ENCODE peak calls at places on chromosomes 5 and 9, in six cellular contexts. V, M, W, B, U and D are unnamed samples.

GRCh38 chr5:11007251-11007650 is 246.2 kb upstream of the DAP start:
- DNase-seq in U (no peak), M (no peak), B (no peak), W (no peak), V (no peak), D (no peak)

GRCh38 chr5:100577506-100577905 is 42.3 kb downstream of the FAM174A start:
- DNase-seq in M (no peak), B (no peak), V (no peak), W (no peak), U (no peak), D (no peak)

GRCh38 chr5:126499742-126500396 is 76.7 kb downstream of the GRAMD2B start:
- DNase-seq in M (peak), U (no peak), B (peak), W (peak), V (peak), D (peak)

GRCh38 chr5:113195197-113195715 is 218.7 kb downstream of the DCP2 start:
- DNase-seq in B (no peak), M (no peak), U (no peak), W (no peak), V (no peak), D (no peak)

GRCh38 chr5:162888268-162888667 is 549.1 kb upstream of the CCNG1 start:
- DNase-seq in V (no peak), M (no peak), B (no peak), U (no peak), W (no peak), D (no peak)

GRCh38 chr5:60779431-60779830 is 64.6 kb downstream of the ELOVL7 start:
- DNase-seq in B (no peak), V (no peak), M (no peak), U (no peak), W (peak), D (no peak)

GRCh38 chr5:43115968-43116367 is 4.7 kb upstream of the ZNF131 start:
- DNase-seq in U (no peak), W (no peak), V (no peak), M (no peak), B (no peak), D (no peak)

GRCh38 chr5:115262405-115263247 is at the start of gene PGGT1B:
- DNase-seq in W (peak), V (peak), B (peak), U (peak), M (peak), D (peak)

GRCh38 chr9:78954286-78954685 is 617.5 kb upstream of the TLE4 start:
- DNase-seq in B (no peak), M (no peak), U (no peak), W (no peak), V (no peak), D (no peak)

GRCh38 chr9:86843182-86843581 is 104.1 kb downstream of the GAS1 start:
- DNase-seq in U (no peak), M (no peak), V (no peak), B (no peak), W (no peak), D (no peak)

GRCh38 chr9:121860744-121861143 is 209.3 kb downstream of the DAB2IP start:
- DNase-seq in V (no peak), B (no peak), M (no peak), U (no peak), W (peak), D (no peak)

GRCh38 chr9:124894741-124895170 is 32.8 kb downstream of the ARPC5L start:
- DNase-seq in B (peak), V (no peak), U (peak), M (no peak), W (peak), D (no peak)

GRCh38 chr5:54443264-54443663 is 12.2 kb upstream of the HSPB3 start:
- DNase-seq in B (peak), V (no peak), W (peak), M (peak), U (no peak), D (peak)

GRCh38 chr9:20479419-20480155 is 142.7 kb downstream of the MLLT3 start:
- DNase-seq in V (no peak), M (no peak), B (no peak), W (no peak), U (no peak), D (peak)

GRCh38 chr9:35736201-35736633 is 3.8 kb downstream of the CREB3 start:
- DNase-seq in W (no peak), M (peak), V (peak), U (no peak), B (peak), D (peak)

GRCh38 chr5:113081881-113082546 is 105.4 kb downstream of the DCP2 start:
- DNase-seq in V (no peak), U (no peak), M (no peak), W (peak), B (no peak), D (no peak)

GRCh38 chr9:75186767-75187380 is 98.6 kb downstream of the OSTF1 start:
- DNase-seq in U (no peak), W (peak), V (no peak), M (no peak), B (peak), D (peak)

GRCh38 chr5:878125-878524 is 14.5 kb downstream of the BRD9 start:
- DNase-seq in V (no peak), B (no peak), W (no peak), M (no peak), U (no peak), D (no peak)

GRCh38 chr9:83119873-83120272 is 56.9 kb upstream of the RASEF start:
- DNase-seq in B (no peak), V (no peak), W (no peak), M (no peak), U (no peak), D (no peak)

GRCh38 chr5:160513485-160513884 is 91.8 kb downstream of the PTTG1 start:
- DNase-seq in W (no peak), V (no peak), B (no peak), M (no peak), U (no peak), D (no peak)

GRCh38 chr5:50794812-50795211 is 128.4 kb downstream of the PARP8 start:
- DNase-seq in U (no peak), W (no peak), V (peak), M (no peak), B (no peak), D (no peak)